ENCODE peak calls at places on chromosomes 6 and 20, in nine cellular contexts. One of them, this sample, is unnamed.

GRCh38 chr6:105991561-105992314 is 94.4 kb upstream of the PRDM1 start:
- DNase-seq in tibial nerve: no peak
- DNase-seq in spleen: peak; percentile 85
- DNase-seq in right atrium auricular region: no peak
- DNase-seq in AG10803: no peak
- DNase-seq in Panc1: no peak
- DNase-seq in ovary: peak; percentile 36
- DNase-seq in PC-9: peak; percentile 22
- DNase-seq in Calu3: peak; percentile 7
- DNase-seq in this sample: no peak

GRCh38 chr6:31402324-31403282 is 792 bp upstream of the MICA start:
- DNase-seq in tibial nerve: no peak
- DNase-seq in spleen: no peak
- DNase-seq in Calu3: no peak
- DNase-seq in right atrium auricular region: no peak
- DNase-seq in ovary: no peak
- DNase-seq in PC-9: no peak
- DNase-seq in AG10803: no peak
- DNase-seq in Panc1: no peak
- DNase-seq in this sample: no peak

GRCh38 chr6:14294270-14294951 is 176.8 kb downstream of the CD83 start:
- DNase-seq in spleen: no peak
- DNase-seq in PC-9: no peak
- DNase-seq in ovary: no peak
- DNase-seq in tibial nerve: no peak
- DNase-seq in right atrium auricular region: no peak
- DNase-seq in Calu3: no peak
- DNase-seq in Panc1: no peak
- DNase-seq in AG10803: no peak
- DNase-seq in this sample: no peak

GRCh38 chr6:137112067-137112355 is 61.4 kb downstream of the IL22RA2 start:
- DNase-seq in PC-9: no peak
- DNase-seq in AG10803: peak; percentile 42
- DNase-seq in Calu3: no peak
- DNase-seq in Panc1: no peak
- DNase-seq in spleen: no peak
- DNase-seq in right atrium auricular region: no peak
- DNase-seq in ovary: no peak
- DNase-seq in tibial nerve: no peak
- DNase-seq in this sample: no peak

GRCh38 chr6:105606871-105607421 is 204.1 kb upstream of the PREP start:
- DNase-seq in PC-9: no peak
- DNase-seq in tibial nerve: no peak
- DNase-seq in right atrium auricular region: no peak
- DNase-seq in Calu3: no peak
- DNase-seq in Panc1: no peak
- DNase-seq in AG10803: no peak
- DNase-seq in ovary: no peak
- DNase-seq in spleen: no peak
- DNase-seq in this sample: no peak

GRCh38 chr6:15194453-15194852 is 51.4 kb upstream of the JARID2 start:
- DNase-seq in Panc1: no peak
- DNase-seq in spleen: no peak
- DNase-seq in tibial nerve: no peak
- DNase-seq in ovary: no peak
- DNase-seq in AG10803: no peak
- DNase-seq in PC-9: no peak
- DNase-seq in Calu3: no peak
- DNase-seq in right atrium auricular region: no peak
- DNase-seq in this sample: no peak

GRCh38 chr6:21997414-21998037 is 299.3 kb downstream of the PRL start:
- DNase-seq in AG10803: no peak
- DNase-seq in Calu3: no peak
- DNase-seq in ovary: no peak
- DNase-seq in right atrium auricular region: no peak
- DNase-seq in tibial nerve: no peak
- DNase-seq in Panc1: no peak
- DNase-seq in spleen: no peak
- DNase-seq in PC-9: no peak
- DNase-seq in this sample: no peak

GRCh38 chr6:105107207-105107606 is 72.6 kb downstream of the POPDC3 start:
- DNase-seq in Calu3: no peak
- DNase-seq in right atrium auricular region: no peak
- DNase-seq in tibial nerve: no peak
- DNase-seq in PC-9: no peak
- DNase-seq in Panc1: no peak
- DNase-seq in spleen: no peak
- DNase-seq in AG10803: no peak
- DNase-seq in ovary: no peak
- DNase-seq in this sample: no peak

GRCh38 chr6:125952764-125953501 is 3.6 kb upstream of the HINT3 start:
- DNase-seq in ovary: no peak
- DNase-seq in Panc1: no peak
- DNase-seq in tibial nerve: no peak
- DNase-seq in AG10803: peak; percentile 30
- DNase-seq in spleen: peak; percentile 71
- DNase-seq in right atrium auricular region: no peak
- DNase-seq in PC-9: no peak
- DNase-seq in Calu3: peak; percentile 31
- DNase-seq in this sample: no peak

GRCh38 chr6:26403888-26404287 is 1.8 kb downstream of the BTN3A1 start:
- DNase-seq in right atrium auricular region: no peak
- DNase-seq in spleen: no peak
- DNase-seq in tibial nerve: no peak
- DNase-seq in ovary: no peak
- DNase-seq in Panc1: no peak
- DNase-seq in Calu3: no peak
- DNase-seq in AG10803: no peak
- DNase-seq in PC-9: no peak
- DNase-seq in this sample: no peak

GRCh38 chr6:134686071-134686470 is 263.8 kb downstream of the ALDH8A1 start:
- DNase-seq in PC-9: no peak
- DNase-seq in Panc1: no peak
- DNase-seq in AG10803: peak; percentile 25
- DNase-seq in Calu3: no peak
- DNase-seq in spleen: no peak
- DNase-seq in right atrium auricular region: no peak
- DNase-seq in tibial nerve: no peak
- DNase-seq in ovary: no peak
- DNase-seq in this sample: no peak

GRCh38 chr6:130385059-130385695 is 19.4 kb downstream of the TMEM200A start:
- DNase-seq in Panc1: no peak
- DNase-seq in Calu3: no peak
- DNase-seq in spleen: no peak
- DNase-seq in tibial nerve: no peak
- DNase-seq in ovary: no peak
- DNase-seq in PC-9: no peak
- DNase-seq in right atrium auricular region: no peak
- DNase-seq in AG10803: peak; percentile 83
- DNase-seq in this sample: no peak

GRCh38 chr6:83044211-83044768 is 21.4 kb downstream of the UBE3D start:
- DNase-seq in spleen: no peak
- DNase-seq in PC-9: no peak
- DNase-seq in Calu3: no peak
- DNase-seq in Panc1: no peak
- DNase-seq in ovary: no peak
- DNase-seq in AG10803: peak; percentile 0
- DNase-seq in right atrium auricular region: no peak
- DNase-seq in tibial nerve: no peak
- DNase-seq in this sample: no peak

GRCh38 chr20:17430515-17430914 is 100.7 kb downstream of the BFSP1 start:
- DNase-seq in PC-9: no peak
- DNase-seq in ovary: no peak
- DNase-seq in Panc1: no peak
- DNase-seq in Calu3: no peak
- DNase-seq in tibial nerve: no peak
- DNase-seq in spleen: no peak
- DNase-seq in right atrium auricular region: no peak
- DNase-seq in AG10803: no peak
- DNase-seq in this sample: no peak

GRCh38 chr6:69265706-69266105 is 531.1 kb downstream of the LMBRD1 start:
- DNase-seq in PC-9: no peak
- DNase-seq in right atrium auricular region: no peak
- DNase-seq in Panc1: no peak
- DNase-seq in spleen: no peak
- DNase-seq in Calu3: no peak
- DNase-seq in AG10803: no peak
- DNase-seq in ovary: no peak
- DNase-seq in tibial nerve: no peak
- DNase-seq in this sample: no peak

DNA sequence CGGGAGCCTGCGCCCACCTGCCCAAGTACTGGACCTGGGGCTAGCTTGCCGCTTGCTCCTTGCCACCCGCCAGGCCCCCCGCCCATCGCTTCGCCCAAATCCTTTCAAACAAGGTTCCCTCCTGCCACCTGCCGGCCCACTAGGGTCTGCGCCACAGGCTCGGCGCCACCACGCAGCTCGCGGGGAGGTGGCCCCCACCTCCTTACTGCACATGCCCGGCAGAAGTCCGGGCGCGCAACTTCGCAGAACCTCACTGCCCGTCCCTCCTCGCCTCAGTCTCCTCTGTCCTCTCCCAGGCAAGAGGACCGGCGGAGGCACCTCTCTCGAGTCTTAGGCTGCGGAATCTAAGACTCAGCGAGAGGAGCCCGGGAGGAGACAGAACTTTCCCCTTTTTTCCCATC is 11.2 kb downstream of the GNAS-AS1 start:
- DNase-seq in Calu3: peak; percentile 44
- DNase-seq in ovary: no peak
- DNase-seq in AG10803: no peak
- DNase-seq in tibial nerve: no peak
- DNase-seq in right atrium auricular region: no peak
- DNase-seq in PC-9: peak; percentile 23
- DNase-seq in spleen: peak; percentile 77
- DNase-seq in Panc1: no peak
- DNase-seq in this sample: peak; percentile 42
- TF ChIP-seq CTCF in Calu3: peak; percentile 24
- TF ChIP-seq CTCF in ovary: no peak
- TF ChIP-seq CTCF in AG10803: peak; percentile 23
- TF ChIP-seq CTCF in tibial nerve: peak; percentile 10
- TF ChIP-seq CTCF in right atrium auricular region: peak; percentile 60
- TF ChIP-seq CTCF in PC-9: peak; percentile 54
- TF ChIP-seq CTCF in spleen: peak; percentile 56
- TF ChIP-seq CTCF in Panc1: peak; percentile 85
- TF ChIP-seq CTCF in this sample: peak; percentile 60

DNA sequence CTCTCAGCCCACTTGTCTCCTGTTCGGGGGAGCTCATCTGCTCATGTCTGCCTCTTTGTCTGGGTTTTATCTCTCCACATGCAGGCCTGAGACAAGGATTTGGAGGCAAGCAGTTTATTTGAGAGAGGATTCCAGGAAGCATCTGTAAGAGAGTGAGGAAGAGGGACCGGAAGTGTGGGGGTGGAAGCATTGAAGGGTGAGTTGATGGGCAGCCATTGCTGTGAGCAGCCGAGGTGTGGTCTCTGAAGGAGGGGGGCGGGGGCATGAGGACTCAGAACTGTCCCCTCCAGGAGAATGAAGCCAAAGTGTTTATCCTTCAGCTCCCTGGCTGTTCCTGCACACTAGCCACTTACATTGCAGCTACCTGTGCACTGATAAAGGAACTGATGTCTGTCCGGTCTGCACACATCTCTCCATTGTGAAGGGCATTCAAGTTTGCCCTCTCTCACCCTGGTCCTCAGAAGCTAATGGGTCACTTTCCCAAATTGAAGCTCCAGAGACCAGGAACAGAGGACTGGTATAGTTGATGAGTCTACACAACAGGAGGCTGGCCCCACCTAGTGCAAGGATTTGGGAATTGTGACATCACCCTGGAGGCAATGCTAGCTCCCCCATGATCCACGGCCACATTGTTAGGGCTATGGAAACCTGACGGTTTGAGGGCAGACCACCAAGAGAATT is 100.5 kb upstream of the FOXA2 start:
- DNase-seq in PC-9: no peak
- DNase-seq in tibial nerve: no peak
- DNase-seq in ovary: no peak
- DNase-seq in spleen: no peak
- DNase-seq in right atrium auricular region: peak; percentile 18
- DNase-seq in Calu3: no peak
- DNase-seq in Panc1: no peak
- DNase-seq in AG10803: no peak
- DNase-seq in this sample: no peak
- TF ChIP-seq CTCF in PC-9: no peak
- TF ChIP-seq CTCF in tibial nerve: no peak
- TF ChIP-seq CTCF in ovary: no peak
- TF ChIP-seq CTCF in spleen: no peak
- TF ChIP-seq CTCF in right atrium auricular region: no peak
- TF ChIP-seq CTCF in Calu3: no peak
- TF ChIP-seq CTCF in Panc1: peak; percentile 56
- TF ChIP-seq CTCF in AG10803: no peak
- TF ChIP-seq CTCF in this sample: no peak

GRCh38 chr6:49607391-49607982 is 29.2 kb downstream of the RHAG start:
- DNase-seq in Calu3: no peak
- DNase-seq in spleen: no peak
- DNase-seq in right atrium auricular region: no peak
- DNase-seq in AG10803: no peak
- DNase-seq in PC-9: no peak
- DNase-seq in tibial nerve: no peak
- DNase-seq in Panc1: no peak
- DNase-seq in ovary: no peak
- DNase-seq in this sample: no peak
- TF ChIP-seq CTCF in Calu3: no peak
- TF ChIP-seq CTCF in spleen: no peak
- TF ChIP-seq CTCF in right atrium auricular region: no peak
- TF ChIP-seq CTCF in AG10803: no peak
- TF ChIP-seq CTCF in PC-9: peak; percentile 36
- TF ChIP-seq CTCF in tibial nerve: no peak
- TF ChIP-seq CTCF in Panc1: peak; percentile 59
- TF ChIP-seq CTCF in ovary: no peak
- TF ChIP-seq CTCF in this sample: no peak

GRCh38 chr20:32240220-32240619 is 32.5 kb downstream of the POFUT1 start:
- DNase-seq in AG10803: no peak
- DNase-seq in Calu3: peak; percentile 44
- DNase-seq in Panc1: no peak
- DNase-seq in right atrium auricular region: no peak
- DNase-seq in spleen: no peak
- DNase-seq in ovary: no peak
- DNase-seq in tibial nerve: no peak
- DNase-seq in PC-9: peak; percentile 16
- DNase-seq in this sample: no peak
- TF ChIP-seq CTCF in AG10803: no peak
- TF ChIP-seq CTCF in Calu3: no peak
- TF ChIP-seq CTCF in Panc1: no peak
- TF ChIP-seq CTCF in right atrium auricular region: no peak
- TF ChIP-seq CTCF in spleen: no peak
- TF ChIP-seq CTCF in ovary: no peak
- TF ChIP-seq CTCF in tibial nerve: no peak
- TF ChIP-seq CTCF in PC-9: no peak
- TF ChIP-seq CTCF in this sample: no peak

GRCh38 chr6:50180646-50181045 is 130.9 kb upstream of the DEFB112 start:
- DNase-seq in tibial nerve: no peak
- DNase-seq in spleen: no peak
- DNase-seq in AG10803: no peak
- DNase-seq in Calu3: no peak
- DNase-seq in right atrium auricular region: no peak
- DNase-seq in PC-9: no peak
- DNase-seq in ovary: no peak
- DNase-seq in Panc1: no peak
- DNase-seq in this sample: no peak

GRCh38 chr6:50187212-50188055 is 137.7 kb upstream of the DEFB112 start:
- DNase-seq in spleen: peak; percentile 24
- DNase-seq in PC-9: no peak
- DNase-seq in Panc1: no peak
- DNase-seq in ovary: no peak
- DNase-seq in right atrium auricular region: no peak
- DNase-seq in Calu3: no peak
- DNase-seq in AG10803: no peak
- DNase-seq in tibial nerve: no peak
- DNase-seq in this sample: no peak

GRCh38 chr6:50185006-50185405 is 135.3 kb upstream of the DEFB112 start:
- DNase-seq in tibial nerve: no peak
- DNase-seq in ovary: no peak
- DNase-seq in PC-9: no peak
- DNase-seq in Calu3: no peak
- DNase-seq in AG10803: no peak
- DNase-seq in Panc1: no peak
- DNase-seq in spleen: no peak
- DNase-seq in right atrium auricular region: no peak
- DNase-seq in this sample: no peak
- TF ChIP-seq CTCF in tibial nerve: no peak
- TF ChIP-seq CTCF in ovary: no peak
- TF ChIP-seq CTCF in PC-9: no peak
- TF ChIP-seq CTCF in Calu3: no peak
- TF ChIP-seq CTCF in AG10803: no peak
- TF ChIP-seq CTCF in Panc1: peak; percentile 34
- TF ChIP-seq CTCF in spleen: no peak
- TF ChIP-seq CTCF in right atrium auricular region: no peak
- TF ChIP-seq CTCF in this sample: peak; percentile 55